ENCODE peak calls at places on chromosomes 3 and 15, in four cellular contexts. One of them, this sample, is unnamed.

GRCh38 chr3:8937064-8938020 is 25.9 kb downstream of the RAD18 start:
- DNase-seq in effector memory CD8-positive, alpha-beta T cell: no peak
- DNase-seq in tibial artery: no peak
- DNase-seq in neural crest cell: no peak
- DNase-seq in this sample: no peak

GRCh38 chr15:35886765-35887164 is 340.8 kb upstream of the DPH6 start:
- DNase-seq in effector memory CD8-positive, alpha-beta T cell: no peak
- DNase-seq in tibial artery: no peak
- DNase-seq in neural crest cell: no peak
- DNase-seq in this sample: no peak

GRCh38 chr15:75561888-75562287 is 17.2 kb downstream of the PTPN9 start:
- DNase-seq in effector memory CD8-positive, alpha-beta T cell: no peak
- DNase-seq in tibial artery: no peak
- DNase-seq in neural crest cell: no peak
- DNase-seq in this sample: no peak

GRCh38 chr3:42369304-42369703 is 41.1 kb downstream of the LYZL4 start:
- DNase-seq in effector memory CD8-positive, alpha-beta T cell: no peak
- DNase-seq in tibial artery: no peak
- DNase-seq in neural crest cell: no peak
- DNase-seq in this sample: no peak

GRCh38 chr3:52134761-52135160 is 19.5 kb downstream of the POC1A start:
- DNase-seq in effector memory CD8-positive, alpha-beta T cell: no peak
- DNase-seq in tibial artery: no peak
- DNase-seq in neural crest cell: no peak
- DNase-seq in this sample: no peak

GRCh38 chr3:56758539-56758981 is 43.2 kb downstream of the ARHGEF3 start:
- DNase-seq in effector memory CD8-positive, alpha-beta T cell: peak
- DNase-seq in tibial artery: no peak
- DNase-seq in neural crest cell: no peak
- DNase-seq in this sample: no peak

GRCh38 chr15:85615930-85616329 is 178.8 kb downstream of the KLHL25 start:
- DNase-seq in effector memory CD8-positive, alpha-beta T cell: no peak
- DNase-seq in tibial artery: no peak
- DNase-seq in neural crest cell: no peak
- DNase-seq in this sample: no peak

GRCh38 chr3:149554826-149555225 is 80.3 kb downstream of the TM4SF4 start:
- DNase-seq in effector memory CD8-positive, alpha-beta T cell: no peak
- DNase-seq in tibial artery: no peak
- DNase-seq in neural crest cell: no peak
- DNase-seq in this sample: no peak

GRCh38 chr3:140505256-140505655 is 172.6 kb upstream of the TRIM42 start:
- DNase-seq in effector memory CD8-positive, alpha-beta T cell: no peak
- DNase-seq in tibial artery: no peak
- DNase-seq in neural crest cell: peak
- DNase-seq in this sample: no peak

GRCh38 chr15:70974004-70974832 is 81.6 kb downstream of the LRRC49 start:
- DNase-seq in effector memory CD8-positive, alpha-beta T cell: no peak
- DNase-seq in tibial artery: no peak
- DNase-seq in neural crest cell: no peak
- DNase-seq in this sample: no peak

GRCh38 chr3:27501759-27502158 is 17.6 kb upstream of the SLC4A7 start:
- DNase-seq in effector memory CD8-positive, alpha-beta T cell: no peak
- DNase-seq in tibial artery: no peak
- DNase-seq in neural crest cell: no peak
- DNase-seq in this sample: no peak

GRCh38 chr3:189631373-189631408 is at the start of gene TP63:
- DNase-seq in effector memory CD8-positive, alpha-beta T cell: no peak
- DNase-seq in tibial artery: no peak
- DNase-seq in neural crest cell: no peak
- DNase-seq in this sample: no peak

GRCh38 chr15:101107625-101108457 is 144.0 kb downstream of the CHSY1 start:
- DNase-seq in effector memory CD8-positive, alpha-beta T cell: no peak
- DNase-seq in tibial artery: no peak
- DNase-seq in neural crest cell: no peak
- DNase-seq in this sample: no peak

GRCh38 chr3:149339931-149340309 is 6.5 kb upstream of the TM4SF18 start:
- DNase-seq in effector memory CD8-positive, alpha-beta T cell: no peak
- DNase-seq in tibial artery: peak
- DNase-seq in neural crest cell: no peak
- DNase-seq in this sample: peak

GRCh38 chr3:192571197-192571791 is 156.0 kb downstream of the FGF12 start:
- DNase-seq in effector memory CD8-positive, alpha-beta T cell: no peak
- DNase-seq in tibial artery: peak
- DNase-seq in neural crest cell: no peak
- DNase-seq in this sample: peak

GRCh38 chr3:28868897-28869296 is 412.0 kb upstream of the RBMS3 start:
- DNase-seq in effector memory CD8-positive, alpha-beta T cell: no peak
- DNase-seq in tibial artery: no peak
- DNase-seq in neural crest cell: no peak
- DNase-seq in this sample: no peak

GRCh38 chr3:40185029-40185695 is 124.3 kb upstream of the EIF1B start:
- DNase-seq in effector memory CD8-positive, alpha-beta T cell: no peak
- DNase-seq in tibial artery: no peak
- DNase-seq in neural crest cell: no peak
- DNase-seq in this sample: no peak

GRCh38 chr15:47374222-47374621 is 343.1 kb upstream of the SEMA6D start:
- DNase-seq in effector memory CD8-positive, alpha-beta T cell: no peak
- DNase-seq in tibial artery: no peak
- DNase-seq in neural crest cell: no peak
- DNase-seq in this sample: no peak

GRCh38 chr3:105274958-105275357 is 91.8 kb upstream of the ALCAM start:
- DNase-seq in effector memory CD8-positive, alpha-beta T cell: no peak
- DNase-seq in tibial artery: no peak
- DNase-seq in neural crest cell: no peak
- DNase-seq in this sample: no peak

GRCh38 chr3:185330238-185330637 is 32.7 kb upstream of the MAP3K13 start:
- DNase-seq in effector memory CD8-positive, alpha-beta T cell: no peak
- DNase-seq in tibial artery: no peak
- DNase-seq in neural crest cell: no peak
- DNase-seq in this sample: no peak

GRCh38 chr3:192005989-192006388 is 545.0 kb downstream of the PYDC2 start:
- DNase-seq in effector memory CD8-positive, alpha-beta T cell: no peak
- DNase-seq in tibial artery: no peak
- DNase-seq in neural crest cell: no peak
- DNase-seq in this sample: no peak

GRCh38 chr15:44710236-44711088 is 661 bp downstream of the PATL2 start:
- DNase-seq in effector memory CD8-positive, alpha-beta T cell: peak
- DNase-seq in tibial artery: peak
- DNase-seq in neural crest cell: no peak
- DNase-seq in this sample: peak

GRCh38 chr15:70576276-70576675 is 187.1 kb downstream of the UACA start:
- DNase-seq in effector memory CD8-positive, alpha-beta T cell: no peak
- DNase-seq in tibial artery: no peak
- DNase-seq in neural crest cell: no peak
- DNase-seq in this sample: no peak

GRCh38 chr15:39801641-39802309 is 19.1 kb upstream of the FSIP1 start:
- DNase-seq in effector memory CD8-positive, alpha-beta T cell: no peak
- DNase-seq in tibial artery: no peak
- DNase-seq in neural crest cell: no peak
- DNase-seq in this sample: no peak

GRCh38 chr3:9903238-9903624 is 583 bp downstream of the IL17RE start:
- DNase-seq in effector memory CD8-positive, alpha-beta T cell: no peak
- DNase-seq in tibial artery: peak
- DNase-seq in neural crest cell: no peak
- DNase-seq in this sample: no peak

GRCh38 chr15:75694241-75695182 is 18.1 kb downstream of the CSPG4 start:
- DNase-seq in effector memory CD8-positive, alpha-beta T cell: no peak
- DNase-seq in tibial artery: peak
- DNase-seq in neural crest cell: peak
- DNase-seq in this sample: peak

GRCh38 chr3:194327030-194327413 is 24.1 kb downstream of the CPN2 start:
- DNase-seq in effector memory CD8-positive, alpha-beta T cell: peak
- DNase-seq in tibial artery: no peak
- DNase-seq in neural crest cell: no peak
- DNase-seq in this sample: no peak

GRCh38 chr3:8625991-8626390 is 18.6 kb downstream of the SSUH2 start:
- DNase-seq in effector memory CD8-positive, alpha-beta T cell: no peak
- DNase-seq in tibial artery: peak
- DNase-seq in neural crest cell: no peak
- DNase-seq in this sample: no peak

GRCh38 chr3:171251842-171252241 is 208.4 kb downstream of the TNIK start:
- DNase-seq in effector memory CD8-positive, alpha-beta T cell: no peak
- DNase-seq in tibial artery: no peak
- DNase-seq in neural crest cell: no peak
- DNase-seq in this sample: no peak

GRCh38 chr3:8386221-8386620 is 115.4 kb upstream of the LMCD1 start:
- DNase-seq in effector memory CD8-positive, alpha-beta T cell: no peak
- DNase-seq in tibial artery: no peak
- DNase-seq in neural crest cell: no peak
- DNase-seq in this sample: no peak

GRCh38 chr3:195388380-195388779 is 54.4 kb downstream of the ACAP2 start:
- DNase-seq in effector memory CD8-positive, alpha-beta T cell: no peak
- DNase-seq in tibial artery: no peak
- DNase-seq in neural crest cell: no peak
- DNase-seq in this sample: no peak

GRCh38 chr3:52959773-52960172 is 62.4 kb upstream of the STIMATE start:
- DNase-seq in effector memory CD8-positive, alpha-beta T cell: no peak
- DNase-seq in tibial artery: no peak
- DNase-seq in neural crest cell: no peak
- DNase-seq in this sample: no peak

GRCh38 chr3:78604328-78604727 is 1163.5 kb downstream of the ROBO1 start:
- DNase-seq in effector memory CD8-positive, alpha-beta T cell: no peak
- DNase-seq in tibial artery: no peak
- DNase-seq in neural crest cell: no peak
- DNase-seq in this sample: no peak

GRCh38 chr3:10703875-10704274 is 112.2 kb upstream of the SLC6A11 start:
- DNase-seq in effector memory CD8-positive, alpha-beta T cell: no peak
- DNase-seq in tibial artery: no peak
- DNase-seq in neural crest cell: no peak
- DNase-seq in this sample: no peak

GRCh38 chr3:179750720-179751328 is 98.0 kb downstream of the USP13 start:
- DNase-seq in effector memory CD8-positive, alpha-beta T cell: no peak
- DNase-seq in tibial artery: no peak
- DNase-seq in neural crest cell: no peak
- DNase-seq in this sample: no peak

GRCh38 chr3:139135657-139136056 is 91.0 kb upstream of the PRR23C start:
- DNase-seq in effector memory CD8-positive, alpha-beta T cell: no peak
- DNase-seq in tibial artery: no peak
- DNase-seq in neural crest cell: no peak
- DNase-seq in this sample: no peak

This sample was measured in left ventricle myocardium inferior.